ENCODE peak calls at places on chromosomes 12 and 14, in ten cellular contexts. Z, Y, G, I, T, H, F, W, J and D are unnamed samples.

GRCh38 chr12:128938886-128939285 is 85.6 kb downstream of the GLT1D1 start:
- DNase-seq in Z (no peak), Y (no peak), G (no peak), I (no peak), T (no peak), H (no peak), F (no peak), W (no peak), J (no peak), D (no peak)

GRCh38 chr12:9115731-9116689 is at the start of gene A2M:
- DNase-seq in Z (no peak), Y (no peak), G (no peak), I (no peak), T (no peak), H (peak), F (no peak), W (no peak), J (no peak), D (no peak)

GRCh38 chr12:45268672-45269406 is 52.9 kb downstream of the ANO6 start:
- DNase-seq in Z (peak), Y (no peak), G (peak), I (peak), T (no peak), H (peak), F (peak), W (no peak), J (peak), D (no peak)

GRCh38 chr12:69987453-69988102 is 162.6 kb downstream of the MYRFL start:
- DNase-seq in Z (peak), Y (no peak), G (no peak), I (no peak), T (no peak), H (peak), F (peak), W (no peak), J (no peak), D (no peak)

GRCh38 chr12:13811061-13811460 is 170.3 kb downstream of the GRIN2B start:
- DNase-seq in Z (no peak), Y (no peak), G (no peak), I (no peak), T (no peak), H (no peak), F (no peak), W (no peak), J (no peak), D (no peak)

GRCh38 chr14:23002592-23002991 is 7.4 kb downstream of the C14orf93 start:
- DNase-seq in Z (no peak), Y (no peak), G (no peak), I (no peak), T (no peak), H (no peak), F (no peak), W (no peak), J (no peak), D (no peak)

GRCh38 chr12:96103067-96103650 is 67.8 kb upstream of the LTA4H start:
- DNase-seq in Z (peak), Y (no peak), G (no peak), I (no peak), T (no peak), H (peak), F (no peak), W (no peak), J (peak), D (no peak)

GRCh38 chr12:1913377-1914115 is 4.9 kb downstream of the CACNA2D4 start:
- DNase-seq in Z (no peak), Y (peak), G (no peak), I (no peak), T (no peak), H (no peak), F (no peak), W (no peak), J (no peak), D (no peak)

GRCh38 chr14:77059276-77059934 is 30.9 kb upstream of the IRF2BPL start:
- DNase-seq in Z (peak), Y (peak), G (no peak), I (no peak), T (no peak), H (peak), F (no peak), W (peak), J (no peak), D (peak)

GRCh38 chr12:24109381-24110039 is 160.0 kb upstream of the SOX5 start:
- DNase-seq in Z (peak), Y (peak), G (no peak), I (no peak), T (no peak), H (peak), F (no peak), W (no peak), J (no peak), D (no peak)

GRCh38 chr12:88298761-88299242 is 156.7 kb downstream of the TMTC3 start:
- DNase-seq in Z (peak), Y (no peak), G (no peak), I (no peak), T (no peak), H (peak), F (peak), W (no peak), J (no peak), D (no peak)

GRCh38 chr12:101116911-101117310 is 93.1 kb downstream of the SLC5A8 start:
- DNase-seq in Z (no peak), Y (no peak), G (no peak), I (no peak), T (no peak), H (no peak), F (no peak), W (no peak), J (no peak), D (no peak)

GRCh38 chr14:91482278-91483023 is 27.7 kb downstream of the PPP4R3A start:
- DNase-seq in Z (peak), Y (no peak), G (peak), I (no peak), T (no peak), H (no peak), F (no peak), W (no peak), J (no peak), D (no peak)